ENCODE peak calls at places on chromosomes 16 and 17, in six cellular contexts. O, M, J, Q, A and S are unnamed samples.

GRCh38 chr17:68197997-68198930 is 49.6 kb upstream of the AMZ2 start:
- DNase-seq in O (peak; percentile 70), J (no peak), A (no peak), M (no peak), Q (peak; percentile 46), S (peak; percentile 96)

GRCh38 chr16:57093845-57094564 is 1.6 kb downstream of the CPNE2 start:
- DNase-seq in O (no peak), J (no peak), M (no peak), A (no peak), Q (no peak), S (no peak)

GRCh38 chr16:82507271-82507670 is 119.5 kb upstream of the CDH13 start:
- DNase-seq in M (no peak), Q (no peak), O (no peak), J (no peak), A (no peak), S (no peak)

GRCh38 chr17:75370288-75370687 is 35.2 kb downstream of the GRB2 start:
- DNase-seq in Q (no peak), J (no peak), O (no peak), A (no peak), M (no peak), S (no peak)

GRCh38 chr17:70552230-70552981 is 383.1 kb downstream of the KCNJ2 start:
- DNase-seq in Q (peak; percentile 72), O (no peak), J (peak; percentile 29), A (peak; percentile 15), M (peak; percentile 13), S (peak; percentile 69)

GRCh38 chr16:27759947-27760844 is 210.3 kb downstream of the KATNIP start:
- DNase-seq in O (no peak), J (peak; percentile 52), A (no peak), Q (peak; percentile 75), M (no peak), S (no peak)

GRCh38 chr16:72285728-72286127 is 113.8 kb upstream of the PMFBP1 start:
- DNase-seq in A (no peak), J (no peak), O (no peak), M (no peak), Q (no peak), S (no peak)

GRCh38 chr17:17714261-17714866 is 33.1 kb downstream of the RAI1 start:
- DNase-seq in J (no peak), Q (no peak), A (no peak), M (no peak), O (no peak), S (no peak)

GRCh38 chr16:77531741-77532140 is 96.9 kb upstream of the ADAMTS18 start:
- DNase-seq in Q (no peak), M (no peak), J (no peak), A (no peak), O (no peak), S (no peak)

GRCh38 chr16:85316321-85316919 is 204.1 kb upstream of the CIBAR2 start:
- DNase-seq in M (no peak), J (peak; percentile 95), Q (peak; percentile 93), O (peak; percentile 86), A (peak; percentile 80), S (peak; percentile 84)

GRCh38 chr16:54422159-54422558 is 135.6 kb upstream of the IRX3 start:
- DNase-seq in A (no peak), O (no peak), M (no peak), J (no peak), Q (no peak), S (no peak)

GRCh38 chr17:76586741-76587487 is 1.3 kb upstream of the ST6GALNAC2 start:
- DNase-seq in A (no peak), J (peak; percentile 24), M (no peak), O (no peak), Q (peak; percentile 65), S (peak; percentile 62)

GRCh38 chr17:36545465-36546417 is 1.0 kb downstream of the GGNBP2 start:
- DNase-seq in O (peak; percentile 98), A (peak; percentile 91), J (peak; percentile 98), M (peak; percentile 82), Q (peak; percentile 98), S (peak; percentile 99)

GRCh38 chr17:82242977-82243647 is 14.3 kb downstream of the SLC16A3 start:
- DNase-seq in J (no peak), O (no peak), M (no peak), Q (peak; percentile 53), A (peak; percentile 84), S (no peak)

GRCh38 chr16:65548470-65548869 is 426.6 kb upstream of the CDH11 start:
- DNase-seq in A (no peak), O (no peak), J (no peak), Q (peak; percentile 45), M (no peak), S (no peak)

GRCh38 chr16:67758006-67758405 is 38.9 kb upstream of the GFOD2 start:
- DNase-seq in O (no peak), J (no peak), M (no peak), Q (no peak), A (no peak), S (no peak)

GRCh38 chr17:880871-881269 is 98.7 kb downstream of the NXN start:
- DNase-seq in O (no peak), A (no peak), J (no peak), M (no peak), Q (no peak), S (no peak)

GRCh38 chr17:58193641-58194259 is 1.2 kb downstream of the EPX start:
- DNase-seq in A (no peak), Q (peak; percentile 43), J (peak; percentile 35), M (no peak), O (peak; percentile 78), S (no peak)

GRCh38 chr17:20702692-20703091 is 123.2 kb downstream of the CDRT15L2 start:
- DNase-seq in A (no peak), O (no peak), J (no peak), M (no peak), Q (no peak), S (no peak)

GRCh38 chr16:85396879-85397871 is 215.9 kb upstream of the GSE1 start:
- DNase-seq in J (peak; percentile 73), O (peak; percentile 53), A (peak; percentile 49), Q (no peak), M (no peak), S (no peak)

GRCh38 chr17:63491976-63492575 is 15.2 kb downstream of the ACE start:
- DNase-seq in A (no peak), M (no peak), O (no peak), J (no peak), Q (no peak), S (no peak)

GRCh38 chr16:27879601-27880247 is 183.8 kb downstream of the GSG1L start:
- DNase-seq in J (no peak), M (no peak), A (no peak), Q (peak; percentile 75), O (no peak), S (no peak)

GRCh38 chr16:57984443-57985203 is 13.7 kb upstream of the CNGB1 start:
- DNase-seq in A (peak; percentile 57), M (no peak), O (peak; percentile 96), J (peak; percentile 95), Q (peak; percentile 96), S (peak; percentile 74)

GRCh38 chr16:78385406-78385805 is 286.0 kb downstream of the WWOX start:
- DNase-seq in Q (no peak), O (no peak), J (no peak), A (no peak), M (no peak), S (no peak)

GRCh38 chr17:78144146-78144719 is 2.0 kb upstream of the C17orf99 start:
- DNase-seq in A (no peak), J (peak; percentile 92), Q (peak; percentile 73), O (no peak), M (no peak), S (no peak)

GRCh38 chr17:76598004-76598439 is 12.4 kb upstream of the ST6GALNAC2 start:
- DNase-seq in M (no peak), O (no peak), Q (no peak), J (no peak), A (peak; percentile 67), S (no peak)

DNA sequence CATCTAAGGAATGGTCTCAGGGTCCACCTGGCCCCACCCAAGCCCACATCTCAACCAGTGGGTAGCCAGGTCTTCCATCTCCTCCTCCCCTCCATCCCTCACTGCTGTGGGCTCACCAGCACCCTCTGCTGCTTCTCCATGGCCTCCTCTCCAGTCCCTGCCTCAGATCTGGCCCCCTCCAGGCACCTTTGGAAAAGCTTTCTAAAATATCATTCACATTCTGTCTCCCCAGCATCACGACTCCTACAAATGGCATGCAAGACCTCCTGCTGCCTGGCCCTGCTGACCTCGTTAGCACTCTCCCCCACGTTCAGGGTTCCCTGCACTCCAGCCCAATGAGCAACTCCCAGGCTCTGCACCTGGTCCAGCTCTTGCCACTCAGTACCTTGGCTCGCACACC is 13.7 kb downstream of the GLP2R start:
- DNase-seq in M (no peak), Q (no peak), O (no peak), A (no peak), J (no peak), S (no peak)
- TF ChIP-seq JUND in M (no peak), Q (no peak), O (no peak), A (no peak), J (no peak), S (no peak)

GRCh38 chr16:23119570-23119969 is 29.7 kb downstream of the USP31 start:
- DNase-seq in Q (no peak), O (no peak), M (no peak), J (no peak), A (no peak), S (no peak)
- TF ChIP-seq JUND in Q (no peak), O (no peak), M (no peak), J (no peak), A (no peak), S (no peak)

GRCh38 chr16:10946308-10946707 is 1.9 kb downstream of the CLEC16A start:
- DNase-seq in M (no peak), A (no peak), Q (no peak), O (no peak), J (no peak), S (no peak)

GRCh38 chr16:10947211-10947787 is 2.9 kb downstream of the CLEC16A start:
- DNase-seq in Q (no peak), J (peak; percentile 44), O (no peak), M (no peak), A (no peak), S (no peak)

GRCh38 chr16:10951016-10951415 is 6.7 kb downstream of the CLEC16A start:
- DNase-seq in J (no peak), O (no peak), M (no peak), A (no peak), Q (no peak), S (no peak)

GRCh38 chr16:10950393-10950792 is 6.0 kb downstream of the CLEC16A start:
- DNase-seq in O (no peak), A (no peak), M (no peak), Q (no peak), J (no peak), S (peak; percentile 40)

DNA sequence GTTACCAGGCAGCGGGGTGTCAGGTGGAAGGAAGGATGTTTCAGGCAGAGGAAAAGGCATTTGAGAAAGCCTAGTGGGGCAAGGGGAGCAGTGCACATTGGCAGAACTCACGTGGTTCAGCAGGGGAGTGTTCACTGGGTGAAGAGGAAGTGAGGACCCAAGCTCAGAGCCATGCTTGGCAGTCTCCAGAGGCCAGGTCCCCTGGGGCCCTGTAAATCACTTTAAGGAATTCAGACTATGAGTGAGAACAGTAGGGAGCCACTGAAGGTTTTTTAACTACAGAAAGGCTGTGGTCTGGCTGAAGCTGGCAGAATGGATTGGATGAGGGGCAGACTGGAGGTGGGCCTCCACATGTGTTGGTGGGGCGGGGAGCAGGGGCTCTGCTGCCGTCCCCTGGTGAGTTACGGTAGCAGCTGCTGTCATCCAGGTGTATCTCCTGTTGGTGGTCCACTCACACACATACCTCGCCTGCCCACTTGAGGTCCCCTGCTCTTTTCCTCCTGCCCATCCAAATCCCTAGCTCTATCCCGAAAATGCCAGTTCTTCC is 5.1 kb downstream of the CLEC16A start:
- DNase-seq in A (no peak), M (peak; percentile 91), O (peak; percentile 63), Q (no peak), J (no peak), S (peak; percentile 26)
- TF ChIP-seq JUND in A (no peak), M (peak; percentile 14), O (no peak), Q (no peak), J (no peak), S (no peak)

GRCh38 chr16:86880316-86881117 is 302.2 kb downstream of the FOXL1 start:
- DNase-seq in A (no peak), Q (no peak), O (no peak), M (no peak), J (no peak), S (no peak)
- TF ChIP-seq JUND in A (no peak), Q (no peak), O (no peak), M (no peak), J (no peak), S (no peak)